ENCODE peak calls at places on chromosomes 2 and 18, in ten cellular contexts. X is A549, W is transverse colon, R is HepG2, C is upper lobe of left lung, A is SK-N-SH, F is H1, E is tibial nerve, K is sigmoid colon, N is ovary. Y is an unnamed sample.

GRCh38 chr2:179595284-179595683 is 266.1 kb downstream of the ZNF385B start:
- DNase-seq in X (no peak), W (no peak), R (peak; percentile 33), C (no peak), A (no peak), F (no peak), E (no peak), K (no peak), N (no peak), Y (no peak)

GRCh38 chr2:224039770-224040088 is 643 bp upstream of the SERPINE2 start:
- DNase-seq in X (no peak), W (no peak), R (no peak), C (no peak), A (no peak), F (no peak), E (no peak), K (no peak), N (no peak), Y (no peak)

GRCh38 chr2:231272961-231273360 is 74.5 kb downstream of the ARMC9 start:
- DNase-seq in X (no peak), W (no peak), R (no peak), C (no peak), A (no peak), F (no peak), E (no peak), K (no peak), N (no peak), Y (no peak)

GRCh38 chr2:170235860-170236638 is 58.1 kb downstream of the MYO3B start:
- DNase-seq in X (peak; percentile 16), W (no peak), R (peak; percentile 54), C (no peak), A (peak; percentile 61), F (peak; percentile 55), E (no peak), K (no peak), N (no peak), Y (no peak)

GRCh38 chr2:224069172-224069571 is 30.1 kb upstream of the SERPINE2 start:
- DNase-seq in X (no peak), W (no peak), R (no peak), C (no peak), A (no peak), F (no peak), E (no peak), K (no peak), N (peak; percentile 37), Y (no peak)

GRCh38 chr2:2876350-2877042 is 501.1 kb downstream of the EIPR1 start:
- DNase-seq in X (no peak), W (no peak), R (no peak), C (no peak), A (no peak), F (no peak), E (no peak), K (no peak), N (no peak), Y (no peak)

GRCh38 chr2:26691881-26692813 is at the start of gene KCNK3:
- DNase-seq in X (peak; percentile 50), W (peak; percentile 43), R (no peak), C (peak; percentile 40), A (peak; percentile 97), F (peak; percentile 81), E (no peak), K (peak; percentile 89), N (peak; percentile 50), Y (peak; percentile 50)

GRCh38 chr2:234823877-234824376 is 127.9 kb upstream of the SH3BP4 start:
- DNase-seq in X (peak; percentile 87), W (no peak), R (peak; percentile 80), C (no peak), A (no peak), F (no peak), E (peak; percentile 16), K (peak; percentile 75), N (peak; percentile 27), Y (no peak)

GRCh38 chr2:71640459-71640858 is 187.1 kb downstream of the DYSF start:
- DNase-seq in X (no peak), W (no peak), R (no peak), C (no peak), A (no peak), F (no peak), E (no peak), K (no peak), N (no peak), Y (no peak)

GRCh38 chr18:42401131-42401673 is 446.2 kb downstream of the PIK3C3 start:
- DNase-seq in X (no peak), W (no peak), R (no peak), C (no peak), A (no peak), F (no peak), E (no peak), K (no peak), N (no peak), Y (no peak)

GRCh38 chr2:113240150-113240914 is 38.4 kb downstream of the PAX8 start:
- DNase-seq in X (peak; percentile 74), W (peak; percentile 70), R (no peak), C (peak; percentile 80), A (peak; percentile 89), F (no peak), E (peak; percentile 82), K (peak; percentile 91), N (peak; percentile 66), Y (peak; percentile 92)

GRCh38 chr2:9800975-9801723 is 42.1 kb upstream of the TAF1B start:
- DNase-seq in X (no peak), W (no peak), R (peak; percentile 30), C (peak; percentile 58), A (no peak), F (no peak), E (peak; percentile 9), K (no peak), N (no peak), Y (no peak)

GRCh38 chr2:95375532-95376221 is 26.8 kb upstream of the FAHD2A start:
- DNase-seq in X (no peak), W (no peak), R (no peak), C (no peak), A (no peak), F (no peak), E (peak; percentile 5), K (peak; percentile 33), N (peak; percentile 5), Y (no peak)

GRCh38 chr2:95377216-95377530 is 25.3 kb upstream of the FAHD2A start:
- DNase-seq in X (no peak), W (no peak), R (no peak), C (no peak), A (no peak), F (no peak), E (no peak), K (peak; percentile 47), N (peak; percentile 8), Y (no peak)

GRCh38 chr2:95377724-95378123 is 24.8 kb upstream of the FAHD2A start:
- DNase-seq in X (no peak), W (no peak), R (no peak), C (no peak), A (no peak), F (no peak), E (no peak), K (no peak), N (peak; percentile 4), Y (no peak)

GRCh38 chr2:95374916-95375471 is 27.5 kb upstream of the FAHD2A start:
- DNase-seq in X (no peak), W (no peak), R (no peak), C (no peak), A (no peak), F (no peak), E (peak; percentile 8), K (peak; percentile 41), N (peak; percentile 16), Y (no peak)

DNA sequence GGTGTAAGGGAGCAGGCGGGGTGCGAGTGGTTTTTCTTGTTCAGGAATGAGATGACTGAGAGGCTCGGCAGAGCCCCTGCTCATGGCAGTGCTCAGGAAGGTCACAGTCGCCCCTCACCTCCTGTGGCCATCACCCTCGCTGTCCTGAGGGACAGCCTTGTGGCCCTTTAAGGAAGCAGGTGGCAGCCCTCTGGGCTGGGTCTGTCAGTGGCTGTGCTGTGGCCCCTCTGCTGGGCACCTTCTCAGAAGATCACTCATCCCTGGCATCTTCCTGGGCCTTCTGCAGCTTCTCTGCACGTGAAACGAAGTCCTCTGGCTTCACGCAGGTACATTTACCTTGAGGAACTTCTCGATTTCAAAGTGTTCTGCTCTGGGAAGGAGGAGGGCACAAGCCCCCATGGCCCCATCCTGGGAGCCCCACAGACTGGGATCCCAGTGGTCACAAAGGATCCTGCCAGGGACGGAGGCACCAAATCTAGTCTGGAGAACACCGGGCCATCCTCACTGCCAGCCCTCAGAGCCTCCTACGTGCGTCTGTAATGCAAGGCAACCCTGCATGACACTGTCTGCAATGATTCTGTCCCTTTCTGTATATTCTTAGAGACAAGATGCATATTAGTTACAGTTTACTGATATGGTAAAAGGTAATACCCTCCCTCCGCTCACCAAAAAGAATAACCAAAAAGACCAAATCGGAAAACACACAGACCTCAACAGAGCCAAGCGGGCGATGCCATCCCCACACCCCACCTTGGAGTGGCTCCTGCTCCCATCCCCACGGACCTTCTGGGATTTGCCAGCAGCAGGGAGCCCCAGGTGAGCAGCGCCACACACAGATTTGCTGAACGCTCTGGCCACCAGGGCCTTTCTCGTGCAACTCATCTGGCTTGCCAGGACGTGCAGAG is 25.9 kb upstream of the FAHD2A start:
- DNase-seq in X (no peak), W (no peak), R (no peak), C (no peak), A (no peak), F (no peak), E (peak; percentile 1), K (peak; percentile 37), N (no peak), Y (no peak)
- H3K9me3 ChIP-seq in X (no peaks in the 10 kb centered on the region), W (no peaks in the 10 kb centered on the region), R (no peaks in the 10 kb centered on the region), C (no peaks in the 10 kb centered on the region), A (no peaks in the 10 kb centered on the region), F (peaks cover 90% of the 10 kb centered on the region), E (no peaks in the 10 kb centered on the region), K (no peaks in the 10 kb centered on the region), N (no peaks in the 10 kb centered on the region), Y (no peaks in the 10 kb centered on the region)

GRCh38 chr18:75247601-75248421 is 37.2 kb downstream of the TSHZ1 start:
- DNase-seq in X (no peak), W (no peak), R (peak; percentile 6), C (no peak), A (no peak), F (no peak), E (no peak), K (no peak), N (no peak), Y (no peak)
- TF ChIP-seq EP300 in X (no peak), W (no peak), R (no peak), C (no peak), A (no peak), F (no peak), E (peak; percentile 54), K (no peak), N (no peak), Y (no peak)

DNA sequence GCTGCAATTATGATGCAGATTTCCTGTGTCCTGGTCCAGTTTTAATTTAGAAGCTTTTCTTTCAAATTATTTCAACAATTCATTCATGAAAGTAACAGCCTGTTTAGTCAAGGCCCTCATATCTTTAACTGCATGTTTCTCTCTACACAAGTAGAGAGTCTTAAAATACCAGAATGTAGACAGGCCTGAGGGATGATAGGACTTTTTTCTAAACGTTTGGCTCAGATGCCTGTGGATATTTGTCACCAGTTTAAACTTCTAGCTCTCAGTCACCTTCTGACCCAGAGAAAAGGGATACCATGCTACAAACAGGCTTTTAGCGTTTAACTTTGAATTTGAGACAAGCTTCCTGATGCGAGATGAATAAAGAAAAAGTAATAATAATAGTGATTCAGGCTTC is 15.7 kb downstream of the COL5A2 start:
- DNase-seq in X (no peak), W (no peak), R (no peak), C (no peak), A (no peak), F (no peak), E (no peak), K (no peak), N (no peak), Y (no peak)
- H3K4me1 ChIP-seq in X (peaks cover 86% of the 10 kb centered on the region), W (peaks cover 42% of the 10 kb centered on the region), R (peaks cover 2% of the 10 kb centered on the region), C (no peaks in the 10 kb centered on the region), A (peaks cover 35% of the 10 kb centered on the region), F (peaks cover 12% of the 10 kb centered on the region), E (peaks cover 52% of the 10 kb centered on the region), K (peaks cover 64% of the 10 kb centered on the region), N (peaks cover 8% of the 10 kb centered on the region), Y (no peaks in the 10 kb centered on the region)

GRCh38 chr18:71865888-71866287 is 678.3 kb downstream of the CBLN2 start:
- DNase-seq in X (no peak), W (no peak), R (no peak), C (no peak), A (no peak), F (no peak), E (no peak), K (no peak), N (no peak), Y (no peak)
- H3K9me3 ChIP-seq in X (no peaks in the 10 kb centered on the region), W (no peaks in the 10 kb centered on the region), R (peaks cover 43% of the 10 kb centered on the region), C (no peaks in the 10 kb centered on the region), A (no peaks in the 10 kb centered on the region), F (peaks cover 53% of the 10 kb centered on the region), E (no peaks in the 10 kb centered on the region), K (no peaks in the 10 kb centered on the region), N (no peaks in the 10 kb centered on the region), Y (no peaks in the 10 kb centered on the region)